ENCODE peak calls at places on chromosomes 5 and 9, in four cellular contexts. Q is IMR-90, A is OCI-LY7, Z is C1 segment of cervical spinal cord. I is an unnamed sample.
A peak's percentile ranks its signal among the peaks of the same experiment; 100 is the strongest.

GRCh38 chr9:135718616-135719015 is 16.6 kb downstream of the KCNT1 start:
- DNase-seq in Q (peak; percentile 7), A (no peak), Z (no peak), I (no peak)

GRCh38 chr9:37036237-37037136 is 2.4 kb upstream of the PAX5 start:
- DNase-seq in Q (peak; percentile 12), A (peak; percentile 88), Z (no peak), I (peak; percentile 84)

GRCh38 chr9:133509179-133510083 is 15.3 kb downstream of the MYMK start:
- DNase-seq in Q (no peak), A (peak; percentile 32), Z (peak; percentile 36), I (no peak)

GRCh38 chr5:176529824-176530195 is 7.4 kb downstream of the RNF44 start:
- DNase-seq in Q (no peak), A (peak; percentile 96), Z (no peak), I (peak; percentile 42)

GRCh38 chr5:57334475-57334874 is 148.1 kb downstream of the ACTBL2 start:
- DNase-seq in Q (peak; percentile 47), A (no peak), Z (no peak), I (no peak)

GRCh38 chr5:163915481-163915961 is 410.1 kb downstream of the MAT2B start:
- DNase-seq in Q (peak; percentile 57), A (peak; percentile 93), Z (peak; percentile 8), I (peak; percentile 88)

GRCh38 chr5:72288923-72289322 is 31.1 kb downstream of the MRPS27 start:
- DNase-seq in Q (no peak), A (no peak), Z (no peak), I (no peak)

GRCh38 chr9:69090140-69090750 is 54.7 kb downstream of the FXN start:
- DNase-seq in Q (no peak), A (no peak), Z (no peak), I (no peak)

GRCh38 chr5:146731909-146732659 is 146.5 kb downstream of the PPP2R2B start:
- DNase-seq in Q (peak; percentile 87), A (no peak), Z (no peak), I (no peak)

GRCh38 chr5:318341-318897 is 3.1 kb upstream of the AHRR start:
- DNase-seq in Q (peak; percentile 46), A (no peak), Z (no peak), I (no peak)

GRCh38 chr9:26949604-26950003 is 2.6 kb upstream of the PLAA start:
- DNase-seq in Q (peak; percentile 24), A (no peak), Z (no peak), I (no peak)

GRCh38 chr9:3828495-3828894 is 302.7 kb upstream of the RFX3 start:
- DNase-seq in Q (peak; percentile 67), A (no peak), Z (no peak), I (no peak)

GRCh38 chr9:98034593-98035546 is 21.7 kb upstream of the NANS start:
- DNase-seq in Q (peak; percentile 75), A (peak; percentile 89), Z (peak; percentile 64), I (peak; percentile 93)

GRCh38 chr9:128203842-128204551 is 818 bp downstream of the DNM1 start:
- DNase-seq in Q (peak; percentile 47), A (no peak), Z (no peak), I (no peak)

GRCh38 chr9:5278486-5278885 is 26.0 kb downstream of the RLN2 start:
- DNase-seq in Q (no peak), A (peak; percentile 31), Z (no peak), I (peak; percentile 36)

GRCh38 chr5:150286820-150287219 is 2.8 kb downstream of the CAMK2A start:
- DNase-seq in Q (no peak), A (peak; percentile 14), Z (no peak), I (peak; percentile 30)

GRCh38 chr5:5209101-5209500 is 69.0 kb downstream of the ADAMTS16 start:
- DNase-seq in Q (no peak), A (no peak), Z (no peak), I (no peak)

GRCh38 chr9:96487949-96488348 is 38.0 kb downstream of the HABP4 start:
- DNase-seq in Q (no peak), A (no peak), Z (no peak), I (no peak)

GRCh38 chr5:43609752-43610151 is 6.8 kb downstream of the NNT start:
- DNase-seq in Q (no peak), A (peak; percentile 40), Z (no peak), I (peak; percentile 58)

GRCh38 chr9:120659209-120659608 is 55.1 kb downstream of the MEGF9 start:
- DNase-seq in Q (no peak), A (no peak), Z (no peak), I (no peak)

GRCh38 chr9:89730715-89731114 is 125.9 kb downstream of the GADD45G start:
- DNase-seq in Q (no peak), A (no peak), Z (no peak), I (no peak)

GRCh38 chr5:52015760-52016159 is 632.5 kb downstream of the ISL1 start:
- DNase-seq in Q (no peak), A (no peak), Z (no peak), I (no peak)

GRCh38 chr9:120650352-120650751 is 63.9 kb downstream of the MEGF9 start:
- DNase-seq in Q (no peak), A (no peak), Z (no peak), I (no peak)

GRCh38 chr5:143399616-143400540 is 3.6 kb downstream of the NR3C1 start:
- DNase-seq in Q (no peak), A (peak; percentile 18), Z (peak; percentile 57), I (no peak)

GRCh38 chr5:10775646-10776045 is 14.6 kb upstream of the DAP start:
- DNase-seq in Q (no peak), A (peak; percentile 23), Z (no peak), I (no peak)

GRCh38 chr5:172944741-172945140 is 14.5 kb upstream of the RPL26L1 start:
- DNase-seq in Q (peak; percentile 26), A (no peak), Z (no peak), I (no peak)

GRCh38 chr5:113061851-113062631 is 85.4 kb downstream of the DCP2 start:
- DNase-seq in Q (peak; percentile 85), A (no peak), Z (no peak), I (no peak)

GRCh38 chr5:179142434-179143198 is 82.4 kb downstream of the ZNF354C start:
- DNase-seq in Q (peak; percentile 87), A (no peak), Z (no peak), I (no peak)

GRCh38 chr5:172223901-172224873 is 30.2 kb downstream of the EFCAB9 start:
- DNase-seq in Q (no peak), A (no peak), Z (no peak), I (peak; percentile 90)

GRCh38 chr5:147956064-147956841 is 49.9 kb upstream of the C5orf46 start:
- DNase-seq in Q (no peak), A (no peak), Z (no peak), I (no peak)

GRCh38 chr5:136058972-136059354 is 30.2 kb downstream of the TGFBI start:
- DNase-seq in Q (no peak), A (no peak), Z (no peak), I (no peak)

GRCh38 chr9:37430841-37431597 is 8.5 kb downstream of the GRHPR start:
- DNase-seq in Q (no peak), A (no peak), Z (peak; percentile 67), I (no peak)

GRCh38 chr9:137311171-137311970 is 9.3 kb upstream of the NRARP start:
- DNase-seq in Q (peak; percentile 33), A (no peak), Z (no peak), I (no peak)

GRCh38 chr5:122959740-122960450 is 76.6 kb downstream of the PPIC start:
- DNase-seq in Q (no peak), A (no peak), Z (no peak), I (no peak)

GRCh38 chr5:43358338-43358737 is 45.1 kb upstream of the HMGCS1 start:
- DNase-seq in Q (no peak), A (no peak), Z (no peak), I (no peak)

GRCh38 chr5:96567188-96567587 is 95.0 kb upstream of the CAST start:
- DNase-seq in Q (peak; percentile 43), A (no peak), Z (no peak), I (peak; percentile 11)

GRCh38 chr5:178644826-178645545 is 18.1 kb upstream of the CLK4 start:
- DNase-seq in Q (no peak), A (no peak), Z (no peak), I (no peak)

GRCh38 chr5:21661129-21661528 is 1192.0 kb downstream of the CDH12 start:
- DNase-seq in Q (peak; percentile 62), A (no peak), Z (no peak), I (no peak)